ENCODE peak calls at places on chromosomes 11 and 22, in five cellular contexts. A is ELR, O is GM19239, S is stomach, D is mesothelial cell of epicardium. L is an unnamed sample.
A peak's percentile ranks its signal among the peaks of the same experiment; 100 is the strongest.

GRCh38 chr22:47012589-47013365 is 250.3 kb downstream of the TBC1D22A start:
- DNase-seq in A (peak; percentile 74), O (no peak), S (no peak), D (no peak), L (no peak)

GRCh38 chr11:42770444-42771065 is 541.2 kb upstream of the API5 start:
- DNase-seq in A (peak; percentile 5), O (peak; percentile 6), S (no peak), D (no peak), L (peak; percentile 20)

GRCh38 chr22:39475902-39476301 is 19.1 kb downstream of the MGAT3 start:
- DNase-seq in A (no peak), O (no peak), S (no peak), D (no peak), L (no peak)

GRCh38 chr11:279966-280761 is 2.0 kb downstream of the NLRP6 start:
- DNase-seq in A (no peak), O (no peak), S (no peak), D (no peak), L (peak; percentile 57)

GRCh38 chr11:118068206-118068944 is 8.5 kb upstream of the TMPRSS4 start:
- DNase-seq in A (no peak), O (no peak), S (no peak), D (no peak), L (no peak)

GRCh38 chr22:28933321-28933720 is 49.9 kb downstream of the ZNRF3 start:
- DNase-seq in A (no peak), O (no peak), S (no peak), D (no peak), L (no peak)

GRCh38 chr11:72685560-72686480 is 11.6 kb upstream of the PDE2A start:
- DNase-seq in A (no peak), O (no peak), S (no peak), D (no peak), L (peak; percentile 55)

GRCh38 chr11:95138448-95138847 is 48.8 kb downstream of the ENDOD1 start:
- DNase-seq in A (peak; percentile 66), O (no peak), S (no peak), D (no peak), L (no peak)

GRCh38 chr11:85647604-85648299 is at the start of gene TMEM126A:
- DNase-seq in A (peak; percentile 86), O (peak; percentile 57), S (peak; percentile 92), D (peak; percentile 54), L (peak; percentile 93)

GRCh38 chr11:61955416-61956135 is 5.4 kb downstream of the BEST1 start:
- DNase-seq in A (no peak), O (no peak), S (no peak), D (no peak), L (peak; percentile 50)

GRCh38 chr11:8090756-8091155 is 9.7 kb downstream of the TUB start:
- DNase-seq in A (peak; percentile 51), O (no peak), S (no peak), D (peak; percentile 49), L (no peak)

GRCh38 chr11:77884186-77884828 is 63.4 kb downstream of the AAMDC start:
- DNase-seq in A (no peak), O (no peak), S (no peak), D (no peak), L (no peak)

GRCh38 chr11:100691886-100692285 is 4.8 kb downstream of the ARHGAP42 start:
- DNase-seq in A (no peak), O (no peak), S (no peak), D (no peak), L (no peak)

GRCh38 chr22:37079668-37080171 is 28.2 kb downstream of the KCTD17 start:
- DNase-seq in A (peak; percentile 66), O (no peak), S (peak; percentile 41), D (no peak), L (no peak)

GRCh38 chr11:118608268-118609214 is 1.1 kb downstream of the PHLDB1 start:
- DNase-seq in A (peak; percentile 86), O (no peak), S (peak; percentile 59), D (no peak), L (peak; percentile 58)

GRCh38 chr11:17610402-17610894 is 63.4 kb downstream of the OTOG start:
- DNase-seq in A (no peak), O (no peak), S (no peak), D (no peak), L (peak; percentile 14)

GRCh38 chr22:33347002-33347401 is 288.8 kb upstream of the SYN3 start:
- DNase-seq in A (no peak), O (no peak), S (no peak), D (no peak), L (no peak)

GRCh38 chr11:98630736-98631135 is 390.0 kb upstream of the CNTN5 start:
- DNase-seq in A (no peak), O (no peak), S (no peak), D (no peak), L (no peak)